ENCODE peak calls at places on chromosomes 11 and 22, in six cellular contexts. Q, S, V, D, C and J are unnamed samples.

GRCh38 chr11:47229161-47229560 is 14.4 kb downstream of the DDB2 start:
- DNase-seq in D (no peak), V (no peak), Q (no peak), S (no peak), C (no peak), J (no peak)

GRCh38 chr11:73223998-73224730 is 6.1 kb downstream of the P2RY2 start:
- DNase-seq in V (no peak), C (no peak), S (no peak), Q (no peak), D (no peak), J (no peak)

GRCh38 chr11:36389006-36389405 is 92.9 kb downstream of the PRR5L start:
- DNase-seq in V (no peak), Q (no peak), D (no peak), S (no peak), C (no peak), J (no peak)

GRCh38 chr11:5696210-5696609 is 6.6 kb downstream of the TRIM22 start:
- DNase-seq in D (no peak), S (no peak), V (no peak), C (no peak), Q (no peak), J (peak)

GRCh38 chr22:22881116-22882032 is 6.2 kb upstream of the IGLL5 start:
- DNase-seq in V (peak), S (no peak), D (no peak), Q (peak), C (no peak), J (no peak)

GRCh38 chr11:117610901-117611300 is 186.1 kb downstream of the DSCAML1 start:
- DNase-seq in Q (no peak), C (no peak), D (peak), S (no peak), V (no peak), J (no peak)

GRCh38 chr22:48827904-48828555 is 999.6 kb downstream of the BRD1 start:
- DNase-seq in D (no peak), C (no peak), S (no peak), V (no peak), Q (no peak), J (no peak)

GRCh38 chr22:38172489-38173155 is 9.0 kb downstream of the PLA2G6 start:
- DNase-seq in C (peak), S (peak), D (peak), V (no peak), Q (no peak), J (no peak)

GRCh38 chr11:94315664-94316063 is 11.3 kb downstream of the IZUMO1R start:
- DNase-seq in Q (no peak), V (no peak), C (peak), S (no peak), D (peak), J (peak)

GRCh38 chr11:35364101-35364780 is 55.1 kb downstream of the SLC1A2 start:
- DNase-seq in Q (no peak), D (peak), C (peak), V (no peak), S (peak), J (peak)

GRCh38 chr11:70532728-70533127 is 134.4 kb downstream of the CTTN start:
- DNase-seq in S (peak), Q (no peak), C (no peak), V (no peak), D (no peak), J (no peak)

GRCh38 chr11:132055296-132055695 is 684.9 kb downstream of the NTM start:
- DNase-seq in C (no peak), D (no peak), Q (no peak), S (no peak), V (no peak), J (no peak)

GRCh38 chr11:57787920-57788716 is 26.5 kb downstream of the CTNND1 start:
- DNase-seq in Q (peak), D (peak), V (no peak), S (no peak), C (no peak), J (peak)

GRCh38 chr11:115409116-115409663 is 95.0 kb downstream of the CADM1 start:
- DNase-seq in V (no peak), S (no peak), D (no peak), Q (no peak), C (no peak), J (no peak)

GRCh38 chr11:35179466-35180135 is 40.6 kb downstream of the CD44 start:
- DNase-seq in S (no peak), V (no peak), C (no peak), D (no peak), Q (no peak), J (no peak)

GRCh38 chr11:774873-775592 is 2.3 kb downstream of the GATD1 start:
- DNase-seq in Q (no peak), C (peak), V (no peak), D (peak), S (no peak), J (no peak)

GRCh38 chr11:45657496-45658260 is 7.7 kb downstream of the CHST1 start:
- DNase-seq in S (no peak), D (no peak), C (no peak), V (no peak), Q (no peak), J (no peak)

GRCh38 chr11:71425851-71426250 is 22.3 kb downstream of the DHCR7 start:
- DNase-seq in V (peak), S (no peak), Q (no peak), C (no peak), D (peak), J (no peak)

GRCh38 chr11:16775604-16776283 is 37.3 kb downstream of the C11orf58 start:
- DNase-seq in D (peak), V (no peak), C (no peak), S (no peak), Q (no peak), J (no peak)

GRCh38 chr22:25976346-25976745 is 192.9 kb upstream of the SEZ6L start:
- DNase-seq in Q (no peak), D (no peak), C (no peak), V (no peak), S (no peak), J (no peak)

GRCh38 chr22:25111579-25112517 is 87.8 kb upstream of the CRYBB3 start:
- DNase-seq in C (peak), V (no peak), S (no peak), Q (no peak), D (no peak), J (no peak)

GRCh38 chr11:14480716-14481115 is 18.9 kb downstream of the COPB1 start:
- DNase-seq in D (peak), Q (no peak), C (no peak), S (no peak), V (no peak), J (no peak)

GRCh38 chr11:68792400-68792955 is 41.2 kb upstream of the TESMIN start:
- DNase-seq in Q (no peak), V (no peak), S (no peak), D (peak), C (no peak), J (peak)

GRCh38 chr11:92693146-92693545 is 276.3 kb upstream of the MTNR1B start:
- DNase-seq in C (no peak), D (peak), Q (no peak), V (no peak), S (no peak), J (no peak)

GRCh38 chr11:2144549-2145220 is 5.5 kb upstream of the IGF2 start:
- DNase-seq in C (no peak), V (no peak), S (no peak), Q (no peak), D (no peak), J (no peak)

GRCh38 chr11:106644824-106645223 is 373.5 kb downstream of the GUCY1A2 start:
- DNase-seq in S (no peak), C (peak), D (peak), V (no peak), Q (no peak), J (peak)

GRCh38 chr11:47393163-47394049 is 15.0 kb upstream of the SLC39A13 start:
- DNase-seq in C (peak), V (no peak), Q (no peak), D (no peak), S (peak), J (peak)

GRCh38 chr11:38759394-38759793 is 2161.4 kb upstream of the RAG2 start:
- DNase-seq in S (no peak), D (no peak), Q (no peak), V (no peak), C (no peak), J (no peak)

GRCh38 chr11:8252388-8252787 is 11.3 kb downstream of the LMO1 start:
- DNase-seq in Q (no peak), V (no peak), S (no peak), D (peak), C (no peak), J (no peak)

GRCh38 chr11:64234840-64235379 is 526 bp downstream of the VEGFB start:
- DNase-seq in S (peak), Q (peak), V (peak), D (no peak), C (no peak), J (no peak)

GRCh38 chr11:77188912-77189491 is 61.0 kb downstream of the MYO7A start:
- DNase-seq in Q (no peak), C (no peak), S (no peak), D (no peak), V (no peak), J (no peak)

GRCh38 chr22:45071618-45072017 is 61.8 kb upstream of the PHF21B start:
- DNase-seq in S (no peak), C (no peak), V (no peak), D (no peak), Q (no peak), J (no peak)

GRCh38 chr11:70183483-70184176 is 19.5 kb upstream of the FADD start:
- DNase-seq in V (no peak), Q (no peak), S (no peak), D (no peak), C (no peak), J (no peak)

GRCh38 chr22:33848251-33848650 is 72.0 kb downstream of the LARGE1 start:
- DNase-seq in V (no peak), C (no peak), S (no peak), D (no peak), Q (peak), J (no peak)

GRCh38 chr11:123020968-123021367 is 39.3 kb upstream of the BSX start:
- DNase-seq in Q (peak), D (peak), C (peak), V (peak), S (no peak), J (peak)

GRCh38 chr11:110883266-110883665 is 171.0 kb upstream of the ARHGAP20 start:
- DNase-seq in V (no peak), S (no peak), C (peak), D (no peak), Q (no peak), J (no peak)

GRCh38 chr11:17734986-17735822 is 623 bp downstream of the KCNC1 start:
- DNase-seq in D (peak), C (peak), S (peak), Q (peak), V (no peak), J (peak)

GRCh38 chr22:38566726-38567504 is 3.1 kb downstream of the DMC1 start:
- DNase-seq in C (peak), V (no peak), Q (no peak), D (no peak), S (no peak), J (no peak)

GRCh38 chr22:21672107-21672629 is 6.4 kb downstream of the PPIL2 start:
- DNase-seq in C (no peak), V (peak), D (no peak), S (no peak), Q (no peak), J (no peak)

DNA sequence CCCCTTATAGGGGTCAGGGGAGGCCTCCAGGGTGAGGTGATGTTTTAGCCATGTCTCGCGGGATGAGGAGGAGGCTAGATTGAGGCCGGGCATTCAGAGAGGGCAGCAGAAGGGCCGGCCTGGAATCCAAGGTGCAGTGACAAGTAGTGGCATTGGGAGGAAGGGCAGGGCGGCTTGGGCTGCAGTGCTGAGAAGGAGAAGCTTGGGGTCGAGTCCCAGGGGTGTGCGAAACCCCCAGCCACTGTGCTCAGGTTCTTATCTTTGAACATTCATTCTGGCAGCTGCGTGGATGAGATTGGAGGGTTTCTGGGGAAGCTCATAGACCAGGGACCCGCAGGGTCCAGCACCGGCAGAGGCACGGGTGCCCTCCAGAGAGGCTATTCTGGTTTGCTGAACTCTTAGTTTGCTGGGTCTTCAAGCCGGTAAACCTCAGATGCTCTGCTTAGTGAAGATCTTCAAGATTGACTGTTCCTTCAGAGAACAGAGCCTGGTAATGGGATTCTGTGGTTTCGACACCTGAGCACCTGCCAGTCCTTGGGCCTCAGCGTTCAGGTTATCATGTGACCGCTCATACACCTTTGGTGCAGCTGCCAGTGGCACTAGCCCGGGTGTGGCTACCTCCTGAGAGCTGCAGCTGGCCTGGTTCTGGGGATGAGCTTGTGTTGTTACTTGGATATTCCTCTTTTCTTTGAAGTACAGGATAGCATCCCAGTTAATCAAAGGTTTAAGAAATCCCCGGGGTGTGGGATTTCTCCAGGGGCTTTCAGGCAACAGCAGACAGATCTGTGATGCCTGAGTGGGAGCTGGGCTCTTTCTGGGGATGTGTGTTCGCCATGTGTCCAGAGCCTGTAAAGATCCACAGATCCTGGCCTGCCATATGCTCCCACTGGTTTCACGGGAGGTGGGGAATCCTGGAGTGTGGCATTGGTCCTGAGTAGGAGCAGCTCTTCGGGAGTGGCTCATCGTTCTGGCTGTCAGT is 152.8 kb downstream of the TBC1D22A start:
- DNase-seq in C (no peak), S (no peak), Q (no peak), D (no peak), V (no peak), J (no peak)
- TF ChIP-seq CTCF in C (no peak), S (no peak), Q (no peak), D (no peak), V (no peak), J (no peak)

DNA sequence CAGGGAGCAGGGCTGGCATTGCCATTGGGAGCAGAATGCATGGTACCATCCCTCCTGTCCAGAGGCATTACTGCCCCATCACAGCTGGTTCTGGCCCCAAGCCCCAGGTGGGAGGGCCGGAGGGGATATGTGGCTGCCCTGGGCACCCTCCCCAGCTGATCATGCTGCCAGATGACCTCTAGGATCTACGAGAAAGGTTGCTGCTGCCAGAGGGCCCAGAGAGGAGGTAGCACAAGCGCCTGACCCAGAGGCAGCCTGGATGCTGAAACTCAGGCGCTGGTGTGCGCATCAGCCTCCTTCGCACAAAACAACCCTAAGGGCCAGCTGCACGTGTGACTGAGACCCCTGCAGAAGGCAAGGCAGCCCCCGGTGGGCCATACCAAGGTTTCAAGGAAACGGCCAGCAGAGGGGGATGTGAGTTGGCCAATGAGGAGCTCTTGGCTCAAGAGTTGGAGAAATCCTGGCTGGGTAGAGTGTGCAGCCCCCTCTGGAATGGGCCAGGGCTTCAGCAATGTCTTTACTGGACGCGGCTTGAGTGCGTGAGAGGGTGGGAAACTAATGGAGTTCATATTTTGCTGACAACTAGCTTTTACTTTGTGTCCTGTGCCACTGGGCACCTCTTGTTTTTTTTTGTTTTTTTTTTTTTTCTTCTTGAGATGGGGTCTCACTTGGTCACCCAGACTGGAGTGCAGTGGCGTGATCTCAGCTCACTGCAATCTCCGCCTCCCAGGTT is 88.3 kb upstream of the PARVA start:
- DNase-seq in S (no peak), V (no peak), Q (no peak), C (no peak), D (no peak), J (no peak)
- TF ChIP-seq CTCF in S (no peak), V (peak), Q (no peak), C (peak), D (no peak), J (no peak)

DNA sequence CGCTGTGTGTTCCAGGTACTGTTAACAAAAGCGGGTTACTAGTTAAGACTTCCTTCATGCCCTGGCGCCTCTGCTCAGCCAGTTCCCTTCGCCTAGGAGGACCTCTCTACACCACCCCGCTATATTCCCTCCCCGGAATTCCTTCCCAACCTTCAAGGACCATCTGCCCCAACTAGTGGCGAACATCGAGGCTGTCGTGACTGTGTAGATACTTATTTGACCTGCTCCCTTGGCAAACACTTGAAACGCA is 450 bp upstream of the BCL2L13 start:
- DNase-seq in S (no peak), D (peak), V (peak), C (no peak), Q (no peak), J (no peak)
- TF ChIP-seq CTCF in S (no peak), D (peak), V (no peak), C (peak), Q (no peak), J (peak)

DNA sequence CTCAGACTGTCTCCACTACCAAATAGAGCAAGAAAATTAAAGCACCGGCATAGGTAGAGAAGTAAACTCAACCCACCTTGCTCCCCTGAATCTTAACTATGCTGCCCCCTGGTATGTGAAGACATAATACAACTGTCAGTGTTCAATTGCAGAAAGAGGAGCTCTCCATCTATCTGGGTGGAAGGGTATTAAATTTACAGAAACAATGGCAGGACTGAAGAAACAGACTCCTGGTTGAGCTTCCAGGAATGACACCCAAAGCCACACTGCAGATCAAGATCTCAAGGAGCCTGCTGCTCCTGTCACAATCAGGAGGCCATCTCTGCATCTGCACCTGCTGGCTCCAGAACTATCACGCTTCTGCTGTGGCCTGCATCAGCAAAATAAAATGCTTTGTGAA is 132.1 kb upstream of the BMAL1 start:
- DNase-seq in S (no peak), Q (no peak), D (no peak), C (no peak), V (no peak), J (no peak)
- TF ChIP-seq CTCF in S (no peak), Q (no peak), D (no peak), C (no peak), V (no peak), J (no peak)

GRCh38 chr22:32648486-32648885 is 153.0 kb upstream of the TIMP3 start:
- DNase-seq in C (no peak), D (no peak), S (no peak), Q (no peak), V (no peak), J (no peak)
- TF ChIP-seq CTCF in C (no peak), D (no peak), S (no peak), Q (no peak), V (no peak), J (no peak)

DNA sequence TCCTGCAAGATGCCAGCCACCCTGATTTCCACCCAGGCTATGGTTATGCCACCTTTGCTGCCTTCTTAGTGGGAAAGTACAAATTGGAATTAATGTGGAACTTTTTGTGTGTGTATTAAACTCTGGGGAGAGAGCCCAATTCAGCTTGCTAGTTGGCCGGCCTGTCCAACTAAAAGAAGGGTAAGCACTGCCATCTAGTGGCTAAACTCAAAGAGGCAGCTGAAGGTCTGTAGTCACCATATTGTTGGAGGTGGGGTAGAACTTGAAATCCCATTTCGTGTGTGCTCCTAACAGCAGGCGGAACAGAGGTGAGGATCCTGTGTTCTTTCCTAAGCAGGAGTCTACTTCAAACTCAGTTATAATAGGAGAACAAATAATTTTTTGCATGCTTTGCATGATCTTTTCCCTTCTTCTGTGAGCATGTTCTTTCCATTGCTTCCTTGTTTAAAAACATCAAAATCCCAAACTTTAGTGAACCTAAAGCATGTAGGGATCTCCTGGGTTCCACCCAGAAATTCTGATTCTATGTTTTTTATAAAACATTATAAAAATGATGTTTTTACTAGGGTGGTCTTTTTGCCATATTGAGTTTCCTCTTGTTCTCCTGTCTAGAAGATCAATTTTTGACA is 138.8 kb upstream of the SORL1-AS1 start:
- DNase-seq in Q (peak), C (peak), D (peak), V (peak), S (no peak), J (peak)
- TF ChIP-seq CTCF in Q (peak), C (peak), D (peak), V (peak), S (peak), J (peak)

DNA sequence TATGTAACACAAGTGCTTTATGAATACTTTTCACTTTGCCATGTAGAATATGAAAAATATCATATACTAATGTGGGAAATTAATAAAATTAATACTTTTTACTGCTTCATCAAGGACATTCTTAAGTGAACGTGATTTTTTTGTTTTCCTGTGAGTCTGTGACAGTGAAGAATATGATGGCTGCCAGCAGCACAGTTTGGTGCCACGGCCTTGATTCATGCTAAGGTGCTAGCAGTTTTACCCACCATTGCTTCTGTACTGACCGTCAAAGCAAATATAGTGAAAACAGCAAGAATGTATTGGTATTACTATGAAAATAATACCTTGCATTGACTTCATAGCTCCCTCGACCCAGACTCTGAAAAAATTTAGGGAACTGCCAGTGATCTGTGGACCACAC is 79.7 kb downstream of the APOL5 start:
- DNase-seq in C (no peak), V (no peak), S (no peak), D (no peak), Q (no peak), J (no peak)
- TF ChIP-seq CTCF in C (no peak), V (no peak), S (no peak), D (no peak), Q (no peak), J (no peak)

GRCh38 chr11:12856338-12856737 is 152.8 kb upstream of the RASSF10 start:
- DNase-seq in C (no peak), S (no peak), Q (no peak), V (no peak), D (no peak), J (no peak)
- TF ChIP-seq CTCF in C (no peak), S (no peak), Q (no peak), V (no peak), D (no peak), J (no peak)